ENCODE peak calls at places on chromosome 2, in four cellular contexts. I, X, S and U are unnamed samples.

GRCh38 chr2:111715987-111716900 is 167.7 kb downstream of the ANAPC1 start:
- DNase-seq in I (no peak), X (no peak), S (no peak), U (no peak)

GRCh38 chr2:88159955-88160415 is 10.2 kb upstream of the THNSL2 start:
- DNase-seq in I (no peak), X (peak), S (no peak), U (peak)

GRCh38 chr2:221203138-221203537 is 369.0 kb downstream of the EPHA4 start:
- DNase-seq in I (no peak), X (no peak), S (no peak), U (no peak)

GRCh38 chr2:66495788-66496640 is 61.1 kb downstream of the MEIS1 start:
- DNase-seq in I (peak), X (no peak), S (peak), U (peak)

GRCh38 chr2:72713857-72714256 is 112.0 kb downstream of the EXOC6B start:
- DNase-seq in I (no peak), X (no peak), S (no peak), U (no peak)

GRCh38 chr2:121723316-121723715 is 13.4 kb downstream of the NIFK start:
- DNase-seq in I (no peak), X (no peak), S (no peak), U (no peak)

GRCh38 chr2:181777654-181778053 is 97.3 kb upstream of the NEUROD1 start:
- DNase-seq in I (no peak), X (no peak), S (no peak), U (no peak)

GRCh38 chr2:203683932-203684556 is 22.4 kb upstream of the CD28 start:
- DNase-seq in I (peak), X (peak), S (peak), U (peak)

GRCh38 chr2:1546023-1546591 is 132.8 kb downstream of the TPO start:
- DNase-seq in I (no peak), X (peak), S (no peak), U (peak)

GRCh38 chr2:10559825-10560224 is 111.7 kb upstream of the ODC1 start:
- DNase-seq in I (no peak), X (no peak), S (no peak), U (no peak)

GRCh38 chr2:184814428-184814827 is 216.1 kb downstream of the ZNF804A start:
- DNase-seq in I (no peak), X (no peak), S (no peak), U (no peak)

GRCh38 chr2:70675862-70676261 is 92.1 kb downstream of the ADD2 start:
- DNase-seq in I (no peak), X (no peak), S (no peak), U (no peak)

GRCh38 chr2:67954125-67954748 is 108.6 kb downstream of the C1D start:
- DNase-seq in I (no peak), X (no peak), S (no peak), U (no peak)

GRCh38 chr2:1995987-1996386 is 251.7 kb upstream of the PXDN start:
- DNase-seq in I (no peak), X (peak), S (peak), U (peak)

GRCh38 chr2:45816273-45816672 is 164.8 kb downstream of the PRKCE start:
- DNase-seq in I (no peak), X (no peak), S (no peak), U (no peak)

GRCh38 chr2:86510436-86510933 is 52.8 kb downstream of the CHMP3 start:
- DNase-seq in I (no peak), X (no peak), S (no peak), U (no peak)

GRCh38 chr2:163367825-163368582 is 367.8 kb downstream of the FIGN start:
- DNase-seq in I (no peak), X (no peak), S (no peak), U (no peak)

GRCh38 chr2:177799531-177799930 is 273.0 kb downstream of the PDE11A start:
- DNase-seq in I (no peak), X (peak), S (no peak), U (peak)

GRCh38 chr2:98875081-98875728 is 60.8 kb downstream of the CRACDL start:
- DNase-seq in I (no peak), X (no peak), S (no peak), U (no peak)

GRCh38 chr2:31813016-31813415 is 197.8 kb downstream of the MEMO1 start:
- DNase-seq in I (no peak), X (no peak), S (no peak), U (no peak)

GRCh38 chr2:171319164-171319810 is 114.5 kb downstream of the METTL8 start:
- DNase-seq in I (no peak), X (no peak), S (no peak), U (no peak)

GRCh38 chr2:84022810-84023431 is 436.2 kb downstream of the SUCLG1 start:
- DNase-seq in I (no peak), X (peak), S (peak), U (peak)

GRCh38 chr2:236178921-236179652 is 10.9 kb upstream of the GBX2 start:
- DNase-seq in I (no peak), X (no peak), S (no peak), U (peak)

GRCh38 chr2:30611572-30611971 is 164.5 kb downstream of the LCLAT1 start:
- DNase-seq in I (no peak), X (no peak), S (no peak), U (no peak)

GRCh38 chr2:51633073-51633472 is 601.1 kb upstream of the NRXN1 start:
- DNase-seq in I (no peak), X (no peak), S (no peak), U (no peak)

GRCh38 chr2:238391042-238391441 is 35.7 kb upstream of the ASB1 start:
- DNase-seq in I (no peak), X (no peak), S (no peak), U (no peak)

GRCh38 chr2:175167076-175167791 is 769 bp downstream of the ATF2 start:
- DNase-seq in I (peak), X (peak), S (no peak), U (no peak)

GRCh38 chr2:183242937-183243336 is 118.7 kb downstream of the NUP35 start:
- DNase-seq in I (no peak), X (no peak), S (no peak), U (no peak)

GRCh38 chr2:17326717-17327116 is 191.5 kb downstream of the RAD51AP2 start:
- DNase-seq in I (no peak), X (no peak), S (no peak), U (no peak)

GRCh38 chr2:203442463-203442862 is 92.6 kb downstream of the RAPH1 start:
- DNase-seq in I (no peak), X (no peak), S (no peak), U (no peak)

GRCh38 chr2:238586931-238587775 is 160.4 kb downstream of the ASB1 start:
- DNase-seq in I (no peak), X (no peak), S (no peak), U (no peak)

GRCh38 chr2:42959993-42960834 is 167.8 kb upstream of the HAAO start:
- DNase-seq in I (no peak), X (no peak), S (no peak), U (no peak)